ENCODE peak calls at places on chromosomes 6 and 20, in nine cellular contexts. T is heart left ventricle, P is uterus, B is A549, E is Peyer's patch, R is testis, Z is esophagus muscularis mucosa, F is IMR-90, Q is H1. M is an unnamed sample.

GRCh38 chr6:147509900-147510299 is 1.4 kb downstream of the SAMD5 start:
- DNase-seq in B (no peak), E (no peak), F (no peak), P (no peak), R (no peak), Z (no peak), Q (no peak), T (no peak), M (no peak)

GRCh38 chr6:53044071-53044470 is 21.1 kb upstream of the FBXO9 start:
- DNase-seq in Z (no peak), T (no peak), P (no peak), B (no peak), R (no peak), Q (no peak), E (no peak), F (peak; percentile 72), M (no peak)

GRCh38 chr6:141726158-141726557 is 406.6 kb upstream of the GJE1 start:
- DNase-seq in Q (no peak), T (no peak), E (no peak), R (no peak), P (no peak), Z (no peak), F (no peak), B (no peak), M (no peak)

GRCh38 chr6:20377623-20378265 is 23.9 kb upstream of the E2F3 start:
- DNase-seq in P (no peak), Q (no peak), T (no peak), B (no peak), R (no peak), E (no peak), Z (no peak), F (peak; percentile 87), M (no peak)

GRCh38 chr6:14147891-14148290 is 30.3 kb downstream of the CD83 start:
- DNase-seq in Q (no peak), Z (no peak), E (no peak), R (no peak), T (no peak), B (no peak), P (no peak), F (no peak), M (no peak)

GRCh38 chr6:24891004-24891403 is 44.8 kb downstream of the RIPOR2 start:
- DNase-seq in Q (no peak), P (no peak), Z (no peak), B (no peak), T (no peak), F (no peak), R (no peak), E (no peak), M (no peak)

GRCh38 chr6:135181333-135182119 is 418 bp downstream of the MYB start:
- DNase-seq in Z (no peak), F (no peak), R (no peak), B (no peak), P (no peak), T (peak; percentile 57), Q (no peak), E (peak; percentile 54), M (no peak)

GRCh38 chr6:154986787-154987235 is 8.3 kb upstream of the TIAM2 start:
- DNase-seq in T (no peak), R (no peak), P (no peak), F (no peak), Q (no peak), B (no peak), Z (no peak), E (no peak), M (no peak)

GRCh38 chr20:3180319-3180718 is 7.0 kb upstream of the LZTS3 start:
- DNase-seq in B (no peak), T (no peak), E (no peak), F (no peak), Q (no peak), Z (no peak), R (no peak), P (no peak), M (no peak)

GRCh38 chr6:26328265-26328844 is 36.6 kb upstream of the BTN3A2 start:
- DNase-seq in P (no peak), E (no peak), R (no peak), Q (no peak), B (no peak), T (no peak), F (no peak), Z (no peak), M (no peak)
- H3K4me3 ChIP-seq in P (no peak overlapping the region), E (no peak overlapping the region), R (no peak overlapping the region), Q (peak overlapping the region; percentile 59), B (peak overlapping the region; percentile 69), T (no peak overlapping the region), F (peak overlapping the region; percentile 43), Z (no peak overlapping the region), M (no peak overlapping the region)

DNA sequence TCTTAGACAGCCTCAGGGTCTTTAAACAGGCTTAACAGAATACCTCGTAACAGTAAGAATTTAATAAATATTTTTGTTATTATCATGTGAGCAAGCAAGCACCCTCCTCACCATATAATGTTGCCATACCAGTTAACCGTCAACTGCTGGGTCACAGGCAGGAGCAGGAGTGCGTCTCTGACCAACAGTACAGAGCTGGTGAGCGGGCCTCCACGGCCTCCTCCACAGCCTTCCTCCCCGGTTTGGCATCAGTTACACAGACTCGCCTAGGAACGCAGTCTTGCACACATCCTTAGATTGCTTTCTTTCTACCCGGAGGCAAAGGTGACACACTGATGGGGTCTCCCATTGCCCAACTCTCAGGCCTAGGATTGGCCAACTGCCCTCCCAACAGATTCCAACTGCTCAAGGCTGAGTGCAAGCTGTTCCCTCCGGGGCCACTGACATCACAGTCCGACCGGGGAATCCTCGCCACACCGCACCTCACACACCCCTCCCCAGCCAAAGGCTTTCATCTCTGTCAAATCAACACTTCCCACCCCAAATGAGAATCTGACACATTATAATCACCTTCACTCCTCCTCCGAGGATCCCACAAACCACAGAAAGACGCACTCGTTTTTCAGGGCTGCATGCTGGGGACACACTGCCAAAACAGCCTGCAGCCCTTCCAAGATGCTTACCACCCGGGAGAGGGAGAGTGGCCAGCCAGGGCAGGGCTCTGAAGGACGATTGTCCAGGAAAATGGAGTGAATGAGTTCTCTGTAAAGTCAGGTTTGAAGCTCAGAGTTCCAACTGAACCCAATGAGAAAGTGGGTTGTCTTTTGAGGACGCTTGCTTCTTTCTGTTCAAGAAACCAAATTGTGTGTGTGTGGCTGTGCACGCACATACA is 63.2 kb downstream of the PDE10A start:
- DNase-seq in E (no peak), Q (no peak), P (no peak), R (no peak), Z (no peak), F (no peak), B (no peak), T (no peak), M (no peak)
- H3K4me1 ChIP-seq in E (no peaks in the 10 kb centered on the region), Q (peaks cover 4% of the 10 kb centered on the region), P (no peaks in the 10 kb centered on the region), R (no peaks in the 10 kb centered on the region), Z (no peaks in the 10 kb centered on the region), F (no peaks in the 10 kb centered on the region), B (no peaks in the 10 kb centered on the region), T (peaks cover 11% of the 10 kb centered on the region), M (no peaks in the 10 kb centered on the region)

GRCh38 chr6:37005061-37005810 is at the start of gene FGD2:
- DNase-seq in B (no peak), F (no peak), R (no peak), Q (no peak), P (no peak), T (no peak), Z (no peak), E (no peak), M (no peak)
- TF ChIP-seq POLR2A in B (no peak), F (no peak), R (no peak), Q (no peak), P (no peak), T (no peak), Z (no peak), E (no peak), M (no peak)

DNA sequence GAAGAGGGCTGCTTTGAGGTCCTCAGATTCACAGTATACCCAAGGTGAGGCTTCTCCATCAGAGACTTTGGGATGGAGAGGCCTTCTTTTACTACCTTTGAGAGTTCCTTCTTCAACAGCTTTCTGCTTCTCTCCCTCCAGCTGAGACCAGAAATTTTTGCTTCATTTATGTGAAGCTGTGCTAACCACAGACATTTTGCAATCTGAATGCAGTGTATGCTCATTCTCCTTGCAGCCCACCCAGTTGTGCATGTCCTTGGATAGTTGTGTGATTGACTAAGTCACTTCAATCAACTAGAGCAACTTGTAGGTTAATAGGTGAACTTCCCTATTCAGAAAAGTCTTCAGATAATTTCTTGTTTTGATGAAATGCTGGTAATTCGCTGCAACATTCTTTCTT is 20.1 kb downstream of the DCBLD1 start:
- DNase-seq in F (peak; percentile 35), P (no peak), B (no peak), R (no peak), T (no peak), Q (no peak), Z (no peak), E (no peak), M (no peak)
- H3K4me3 ChIP-seq in F (no peak overlapping the region), P (no peak overlapping the region), B (no peak overlapping the region), R (no peak overlapping the region), T (no peak overlapping the region), Q (no peak overlapping the region), Z (no peak overlapping the region), E (no peak overlapping the region), M (no peak overlapping the region)

DNA sequence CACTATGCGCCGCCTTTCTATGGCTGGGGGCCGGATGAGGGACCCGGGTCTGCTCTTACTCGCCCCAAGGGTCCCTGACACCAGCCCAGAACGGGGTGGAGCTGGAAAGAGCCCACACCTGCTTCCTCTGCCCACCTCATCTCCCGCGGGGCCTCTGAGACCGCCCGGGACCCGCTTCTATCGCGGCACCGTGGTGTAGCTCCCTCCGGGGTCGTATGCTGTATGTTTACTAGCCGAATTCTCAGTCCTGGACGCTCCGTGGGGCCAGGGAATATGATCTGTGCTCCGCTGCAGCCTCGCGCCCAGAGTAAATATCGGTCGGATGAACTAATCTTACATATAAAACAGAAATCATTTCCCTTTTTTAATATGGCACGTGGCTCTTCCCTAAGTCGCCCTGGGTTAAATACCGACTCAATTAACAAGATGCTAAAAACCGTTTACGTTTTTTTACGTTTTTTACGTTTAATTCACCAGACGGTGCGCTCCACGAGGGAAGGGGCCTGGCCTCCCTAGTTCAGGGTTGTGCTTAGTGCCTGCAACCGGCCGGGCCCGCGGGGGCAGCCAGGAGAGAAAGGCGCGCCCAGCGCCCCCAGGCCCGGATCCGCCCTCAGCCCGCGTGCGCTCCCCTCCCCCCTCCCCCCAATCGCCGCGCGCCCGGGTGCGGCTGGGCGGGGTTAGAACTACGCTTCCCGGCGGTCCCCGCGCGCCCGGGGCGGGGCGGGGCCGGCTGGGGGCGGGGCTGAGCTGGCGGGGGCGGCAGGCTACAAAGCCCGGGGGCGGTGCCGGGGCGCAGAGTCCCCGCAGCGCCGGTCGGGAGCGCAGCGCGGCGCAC is at the start of gene RBM38:
- DNase-seq in Z (no peak), P (peak; percentile 68), Q (no peak), F (peak; percentile 49), R (peak; percentile 74), B (peak; percentile 66), E (peak; percentile 88), T (peak; percentile 89), M (no peak)
- H3K4me1 ChIP-seq in Z (peaks cover 52% of the 10 kb centered on the region), P (no peaks in the 10 kb centered on the region), Q (peaks cover 12% of the 10 kb centered on the region), F (peaks cover 9% of the 10 kb centered on the region), R (peaks cover 47% of the 10 kb centered on the region), B (peaks cover 9% of the 10 kb centered on the region), E (no peaks in the 10 kb centered on the region), T (peaks cover 63% of the 10 kb centered on the region), M (peaks cover 60% of the 10 kb centered on the region)

GRCh38 chr20:50321797-50322480 is 131.3 kb downstream of the CEBPB start:
- DNase-seq in Z (no peak), R (peak; percentile 12), Q (no peak), P (peak; percentile 59), T (peak; percentile 3), F (peak; percentile 72), E (no peak), B (no peak), M (no peak)
- TF ChIP-seq POLR2A in Z (no peak), R (no peak), Q (no peak), P (no peak), T (no peak), F (no peak), E (no peak), B (no peak), M (no peak)